ENCODE peak calls at places on chromosomes 13 and 19, in four cellular contexts. D is psoas muscle, Y is D721Med, A is GM20000. G is an unnamed sample.
A peak's percentile ranks its signal among the peaks of the same experiment; 100 is the strongest.

GRCh38 chr13:71619096-71619495 is 247.9 kb downstream of the DACH1 start:
- DNase-seq in D (no peak), Y (no peak), A (no peak), G (no peak)

GRCh38 chr19:13234518-13234917 is 84.3 kb downstream of the IER2 start:
- DNase-seq in D (peak; percentile 72), Y (no peak), A (peak; percentile 79), G (peak; percentile 18)

GRCh38 chr19:1211494-1212234 is 6.1 kb downstream of the STK11 start:
- DNase-seq in D (peak; percentile 66), Y (no peak), A (no peak), G (no peak)

GRCh38 chr19:16628984-16629691 is 1.1 kb upstream of the MED26 start:
- DNase-seq in D (peak; percentile 51), Y (no peak), A (peak; percentile 42), G (no peak)

GRCh38 chr13:32262165-32262564 is 53.0 kb downstream of the ZAR1L start:
- DNase-seq in D (no peak), Y (no peak), A (no peak), G (no peak)

GRCh38 chr13:23558675-23559536 is 11.3 kb upstream of the TNFRSF19 start:
- DNase-seq in D (peak; percentile 82), Y (no peak), A (peak; percentile 30), G (peak; percentile 58)

GRCh38 chr13:102508411-102508810 is 88.4 kb upstream of the TPP2 start:
- DNase-seq in D (no peak), Y (no peak), A (no peak), G (no peak)

GRCh38 chr19:12946092-12946845 is 607 bp downstream of the RAD23A start:
- DNase-seq in D (peak; percentile 93), Y (no peak), A (peak; percentile 71), G (peak; percentile 64)

GRCh38 chr13:77325371-77325941 is 1.4 kb downstream of the MYCBP2 start:
- DNase-seq in D (no peak), Y (no peak), A (peak; percentile 50), G (no peak)

GRCh38 chr19:1252221-1252817 is 3.9 kb downstream of the MIDN start:
- DNase-seq in D (peak; percentile 96), Y (no peak), A (peak; percentile 72), G (peak; percentile 78)

GRCh38 chr13:74171621-74172020 is 37.4 kb upstream of the KLF12 start:
- DNase-seq in D (no peak), Y (no peak), A (no peak), G (no peak)

GRCh38 chr13:100674363-100674847 is at the start of gene TMTC4:
- DNase-seq in D (no peak), Y (no peak), A (no peak), G (peak; percentile 2)

GRCh38 chr13:109509154-109509905 is 277.1 kb downstream of the IRS2 start:
- DNase-seq in D (no peak), Y (no peak), A (no peak), G (no peak)

GRCh38 chr19:43463381-43464088 is 1.9 kb downstream of the LYPD3 start:
- DNase-seq in D (peak; percentile 96), Y (peak; percentile 91), A (peak; percentile 97), G (peak; percentile 94)

GRCh38 chr13:111844682-111845081 is 222.3 kb upstream of the SOX1 start:
- DNase-seq in D (no peak), Y (no peak), A (no peak), G (no peak)

GRCh38 chr19:18421371-18421959 is 2.3 kb downstream of the SSBP4 start:
- DNase-seq in D (no peak), Y (no peak), A (no peak), G (no peak)

GRCh38 chr19:1254081-1254527 is 5.7 kb downstream of the MIDN start:
- DNase-seq in D (peak; percentile 76), Y (no peak), A (no peak), G (no peak)

GRCh38 chr13:45989607-45990006 is 62.9 kb downstream of the ZC3H13 start:
- DNase-seq in D (no peak), Y (no peak), A (no peak), G (no peak)

GRCh38 chr19:34128558-34129250 is 43.6 kb upstream of the LSM14A start:
- DNase-seq in D (no peak), Y (no peak), A (no peak), G (no peak)

GRCh38 chr19:29268721-29269483 is 56.0 kb upstream of the UQCRFS1 start:
- DNase-seq in D (no peak), Y (no peak), A (no peak), G (no peak)

GRCh38 chr19:55467236-55468053 is 2.9 kb upstream of the C19orf85 start:
- DNase-seq in D (peak; percentile 83), Y (peak; percentile 73), A (peak; percentile 88), G (peak; percentile 90)

GRCh38 chr19:41323430-41324125 is 13.6 kb downstream of the CCDC97 start:
- DNase-seq in D (peak; percentile 88), Y (no peak), A (no peak), G (peak; percentile 55)

GRCh38 chr19:48445256-48445605 is 552 bp upstream of the GRWD1 start:
- DNase-seq in D (no peak), Y (peak; percentile 68), A (peak; percentile 78), G (peak; percentile 70)

GRCh38 chr13:82717249-82717648 is 1165.0 kb downstream of the SLITRK1 start:
- DNase-seq in D (no peak), Y (no peak), A (no peak), G (no peak)

GRCh38 chr13:30847697-30848307 is 58.3 kb upstream of the MEDAG start:
- DNase-seq in D (no peak), Y (no peak), A (no peak), G (no peak)

GRCh38 chr13:112963641-112964040 is 5.4 kb upstream of the MCF2L start:
- DNase-seq in D (peak; percentile 22), Y (no peak), A (no peak), G (no peak)

GRCh38 chr13:110575322-110576069 is 14.0 kb upstream of the RAB20 start:
- DNase-seq in D (peak; percentile 63), Y (no peak), A (peak; percentile 77), G (no peak)

GRCh38 chr19:2528543-2529173 is 52.7 kb downstream of the GADD45B start:
- DNase-seq in D (peak; percentile 57), Y (no peak), A (no peak), G (peak; percentile 62)

GRCh38 chr19:17303940-17304267 is 679 bp upstream of the ABHD8 start:
- DNase-seq in D (no peak), Y (no peak), A (no peak), G (no peak)

GRCh38 chr19:43532571-43532961 is 422 bp upstream of the ZNF575 start:
- DNase-seq in D (peak; percentile 78), Y (no peak), A (peak; percentile 67), G (peak; percentile 65)

GRCh38 chr13:53201454-53202225 is 173.0 kb downstream of the OLFM4 start:
- DNase-seq in D (peak; percentile 43), Y (peak; percentile 44), A (no peak), G (no peak)

GRCh38 chr13:99371956-99372355 is 64.8 kb upstream of the GPR183 start:
- DNase-seq in D (no peak), Y (no peak), A (no peak), G (no peak)

GRCh38 chr19:42350417-42350816 is 25.0 kb downstream of the MEGF8 start:
- DNase-seq in D (no peak), Y (no peak), A (no peak), G (no peak)
- TF ChIP-seq CTCF in D (no peak), Y (no peak), A (no peak), G (peak; percentile 17)

DNA sequence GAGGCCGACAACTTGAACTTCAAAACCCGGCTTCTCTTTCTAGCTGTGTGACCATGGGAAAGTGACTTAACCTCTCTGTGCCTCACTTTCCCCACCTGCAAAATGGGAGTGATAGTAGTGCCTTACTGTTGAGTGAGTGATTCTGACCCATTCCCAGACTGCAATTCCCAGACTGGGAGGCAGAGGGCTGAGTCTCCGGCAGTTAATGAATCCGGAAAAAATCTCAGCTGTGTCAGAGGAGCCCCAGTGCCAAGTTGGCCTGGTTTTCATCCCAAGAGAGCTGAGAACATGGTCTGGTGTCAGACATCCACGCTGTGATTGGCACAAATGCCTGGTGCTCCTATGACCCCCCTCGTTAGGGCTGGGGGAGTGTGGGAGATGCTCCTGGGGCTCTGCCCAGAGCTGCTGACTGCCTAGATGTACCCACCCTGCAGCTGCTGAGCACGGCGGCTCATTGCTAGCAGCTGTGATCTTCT is 50.0 kb downstream of the PIN1 start:
- DNase-seq in D (peak; percentile 73), Y (no peak), A (no peak), G (no peak)
- TF ChIP-seq CTCF in D (peak; percentile 21), Y (peak; percentile 55), A (no peak), G (no peak)

GRCh38 chr19:54355675-54356074 is 9.1 kb downstream of the LAIR1 start:
- DNase-seq in D (no peak), Y (no peak), A (no peak), G (no peak)
- TF ChIP-seq CTCF in D (no peak), Y (no peak), A (no peak), G (no peak)

DNA sequence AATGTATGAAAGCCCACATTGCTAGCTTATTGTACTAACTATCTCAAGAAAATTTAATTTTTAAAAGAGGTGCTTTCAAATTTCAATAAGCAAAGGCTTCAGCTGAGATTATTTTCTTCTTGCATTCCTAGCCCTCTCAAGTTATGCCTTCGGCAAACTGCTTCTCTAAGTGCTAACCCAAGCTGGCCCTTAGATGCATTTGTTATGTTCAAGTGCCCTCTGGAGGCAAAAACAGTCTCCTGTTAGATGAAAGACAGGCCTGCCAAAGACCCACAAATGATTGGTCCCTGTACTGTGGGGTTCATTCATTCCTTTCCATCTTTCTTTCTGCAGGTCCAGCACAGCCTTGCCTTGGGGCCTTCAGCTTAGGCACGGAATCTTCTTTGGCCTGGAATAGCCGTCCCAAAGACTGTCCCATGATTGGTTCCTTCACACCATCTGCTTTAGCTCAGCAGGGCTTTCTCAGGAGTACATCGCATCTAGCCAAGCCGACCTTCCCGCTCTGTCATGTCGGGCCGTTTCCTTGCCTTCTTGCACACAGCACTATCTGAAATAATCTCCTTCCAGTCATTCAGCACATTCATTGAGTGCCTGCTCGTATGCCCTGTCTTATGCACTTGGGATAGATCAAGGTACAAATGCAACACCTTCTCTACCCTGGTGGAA is 26.4 kb upstream of the TPTE2 start:
- DNase-seq in D (no peak), Y (no peak), A (peak; percentile 46), G (peak; percentile 44)
- TF ChIP-seq CTCF in D (peak; percentile 48), Y (peak; percentile 55), A (peak; percentile 51), G (peak; percentile 60)

GRCh38 chr19:30733826-30734550 is 361.8 kb downstream of the ZNF536 start:
- DNase-seq in D (no peak), Y (no peak), A (no peak), G (no peak)
- TF ChIP-seq CTCF in D (no peak), Y (peak; percentile 44), A (no peak), G (no peak)